ENCODE peak calls at places on chromosomes 16 and 17, in ten cellular contexts. D is GM12878, E is H54, Y is A549, K is Peyer's patch, W is uterus, C is lower leg skin, R is tibial nerve, B is gastrocnemius medialis, I is IMR-90. G is an unnamed sample.

GRCh38 chr17:2354311-2354710 is 17.0 kb downstream of the SGSM2 start:
- DNase-seq in C (no peak), I (no peak), B (no peak), W (no peak), D (no peak), R (no peak), Y (no peak), K (no peak), E (no peak), G (no peak)

GRCh38 chr16:74667215-74667765 is 613 bp upstream of the RFWD3 start:
- DNase-seq in W (peak; percentile 24), I (peak; percentile 3), K (peak; percentile 35), E (no peak), R (no peak), C (no peak), Y (peak; percentile 14), B (no peak), D (no peak), G (peak; percentile 39)

GRCh38 chr16:80176114-80176513 is 364.7 kb upstream of the DYNLRB2 start:
- DNase-seq in C (no peak), E (no peak), Y (peak; percentile 45), D (no peak), W (no peak), K (no peak), R (no peak), B (no peak), I (no peak), G (no peak)

GRCh38 chr16:30473231-30474061 is 904 bp downstream of the ITGAL start:
- DNase-seq in R (no peak), I (no peak), E (no peak), K (peak; percentile 59), B (no peak), W (no peak), Y (no peak), D (no peak), C (no peak), G (no peak)

GRCh38 chr16:1743376-1744337 is 27.7 kb downstream of the NME3 start:
- DNase-seq in I (no peak), B (no peak), E (no peak), W (no peak), R (no peak), C (peak; percentile 72), K (no peak), Y (no peak), D (no peak), G (no peak)

GRCh38 chr17:20092973-20093626 is 83.9 kb downstream of the SPECC1 start:
- DNase-seq in E (no peak), K (no peak), B (no peak), R (no peak), Y (no peak), I (no peak), W (no peak), C (no peak), D (no peak), G (no peak)

GRCh38 chr17:8015236-8015956 is 13.0 kb downstream of the GUCY2D start:
- DNase-seq in E (no peak), W (no peak), Y (no peak), R (no peak), I (no peak), K (no peak), C (peak; percentile 84), D (no peak), B (no peak), G (no peak)

GRCh38 chr16:87169509-87169985 is 147.6 kb downstream of the C16orf95 start:
- DNase-seq in B (no peak), Y (no peak), D (no peak), I (peak; percentile 35), E (no peak), K (no peak), W (no peak), R (no peak), C (no peak), G (no peak)

GRCh38 chr16:89221604-89222003 is 4.1 kb downstream of the ZNF778 start:
- DNase-seq in D (no peak), I (no peak), R (no peak), W (no peak), K (no peak), B (no peak), Y (no peak), E (no peak), C (no peak), G (no peak)

GRCh38 chr16:89217388-89218191 is at the start of gene ZNF778:
- DNase-seq in Y (peak; percentile 86), W (peak; percentile 79), B (peak; percentile 73), C (peak; percentile 96), D (peak; percentile 40), I (peak; percentile 77), R (peak; percentile 67), E (peak; percentile 92), K (peak; percentile 83), G (peak; percentile 91)

GRCh38 chr16:89216315-89217137 is 977 bp upstream of the ZNF778 start:
- DNase-seq in C (peak; percentile 95), E (peak; percentile 69), K (peak; percentile 89), D (peak; percentile 61), R (peak; percentile 69), B (peak; percentile 74), W (peak; percentile 76), Y (peak; percentile 81), I (peak; percentile 77), G (peak; percentile 84)

GRCh38 chr16:89217138-89217387 is 440 bp upstream of the ZNF778 start:
- DNase-seq in E (no peak), R (no peak), B (no peak), K (no peak), I (no peak), D (no peak), C (no peak), Y (no peak), W (no peak), G (no peak)

DNA sequence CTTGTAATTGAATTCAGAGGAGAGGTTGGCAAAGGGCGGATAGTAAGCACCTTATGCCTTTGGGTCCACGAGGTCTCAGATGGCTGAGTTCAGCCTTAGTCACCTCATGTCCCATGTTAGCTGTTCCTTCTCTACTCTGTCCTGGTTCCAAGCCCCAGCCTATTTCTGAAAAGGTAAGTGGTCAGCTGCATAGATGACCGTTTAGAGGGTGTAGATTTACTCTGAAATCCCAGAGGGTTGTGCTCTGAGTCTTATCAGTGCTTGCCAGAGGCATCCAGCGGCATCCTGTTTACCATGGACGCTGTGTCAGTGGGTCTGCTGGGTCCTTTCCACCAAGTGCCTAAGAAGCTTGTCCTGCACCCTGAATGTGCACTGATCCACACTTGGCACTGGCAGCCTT is 1.9 kb downstream of the ZNF778 start:
- DNase-seq in C (no peak), R (no peak), D (no peak), I (no peak), B (no peak), K (no peak), Y (no peak), E (no peak), W (no peak), G (no peak)
- TF ChIP-seq POLR2A in C (no peak), R (no peak), D (no peak), I (no peak), B (no peak), K (no peak), Y (no peak), E (no peak), W (no peak), G (no peak)

DNA sequence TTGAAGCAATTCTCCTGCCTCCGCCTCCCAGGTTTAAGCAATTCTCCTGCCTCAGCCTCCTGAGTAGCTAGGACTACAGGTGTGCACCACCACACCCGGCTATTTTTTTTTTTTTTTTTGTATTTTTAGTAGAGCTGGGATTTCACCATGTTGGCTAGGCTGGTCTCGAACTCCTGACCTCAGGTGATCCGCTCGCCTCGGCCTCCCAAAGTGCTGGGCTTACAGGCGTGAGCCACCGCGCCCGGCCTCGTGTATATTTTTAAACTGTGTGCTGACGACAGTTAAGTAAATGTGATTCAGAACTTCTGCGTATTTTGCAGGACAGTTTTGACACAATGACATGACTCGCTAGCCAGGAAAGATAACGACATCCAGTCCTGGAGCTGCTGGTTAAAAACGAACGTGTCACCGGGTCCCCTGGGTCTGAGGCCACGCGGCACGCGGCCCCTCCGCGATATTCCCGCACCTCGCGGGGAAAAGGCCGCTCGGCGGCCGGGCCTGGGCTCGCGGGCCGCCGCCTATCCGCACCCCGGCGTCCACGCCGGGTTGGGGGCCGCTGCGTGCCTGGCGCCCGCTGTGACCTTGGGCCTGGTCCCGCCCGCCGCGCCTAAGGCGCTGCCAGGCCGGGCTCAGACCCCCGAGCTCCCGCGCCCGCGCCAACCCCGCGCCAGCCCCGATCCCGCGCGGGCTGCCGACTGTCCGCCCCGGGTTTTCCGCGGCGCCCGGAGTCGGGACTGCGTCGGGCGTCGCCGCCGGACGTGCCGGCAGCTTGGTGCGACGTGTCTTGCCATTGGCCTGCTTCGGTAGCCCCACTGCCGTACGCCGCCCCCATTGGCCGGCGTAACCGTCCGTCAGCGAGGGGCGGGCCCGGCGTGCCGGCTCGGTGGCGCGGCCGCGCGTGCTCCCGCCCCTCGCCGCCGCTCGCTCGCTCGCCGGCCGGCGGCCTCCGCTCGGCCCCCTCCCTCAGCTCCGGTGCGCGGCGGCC is at the start of gene FOXK2:
- DNase-seq in E (peak; percentile 99), I (peak; percentile 95), B (peak; percentile 92), W (peak; percentile 94), Y (peak; percentile 97), R (peak; percentile 86), K (peak; percentile 86), C (peak; percentile 97), D (peak; percentile 75), G (peak; percentile 94)
- TF ChIP-seq POLR2A in E (peak; percentile 62), I (no peak), B (peak; percentile 95), W (peak; percentile 82), Y (peak; percentile 39), R (peak; percentile 90), K (peak; percentile 48), C (no peak), D (peak; percentile 55), G (peak; percentile 65)

GRCh38 chr17:5434984-5435383 is 4.0 kb downstream of the C1QBP start:
- DNase-seq in D (no peak), E (no peak), I (no peak), Y (no peak), W (no peak), R (no peak), K (no peak), B (no peak), C (no peak), G (no peak)

GRCh38 chr17:5443728-5444127 is 4.8 kb upstream of the C1QBP start:
- DNase-seq in R (no peak), D (no peak), C (no peak), Y (no peak), E (no peak), I (no peak), B (no peak), K (no peak), W (no peak), G (no peak)

GRCh38 chr17:5439446-5439764 is 450 bp upstream of the C1QBP start:
- DNase-seq in W (no peak), D (no peak), Y (no peak), R (no peak), B (no peak), K (no peak), I (no peak), E (no peak), C (no peak), G (no peak)

GRCh38 chr17:5437721-5438317 is 1.1 kb downstream of the C1QBP start:
- DNase-seq in W (no peak), K (no peak), I (peak; percentile 37), D (no peak), Y (no peak), E (no peak), B (no peak), C (no peak), R (no peak), G (no peak)

GRCh38 chr17:5438716-5439445 is at the start of gene C1QBP:
- DNase-seq in E (peak; percentile 89), K (peak; percentile 84), B (peak; percentile 70), R (peak; percentile 80), D (peak; percentile 71), W (peak; percentile 93), I (peak; percentile 89), C (peak; percentile 97), Y (peak; percentile 96), G (peak; percentile 92)
- TF ChIP-seq POLR2A in E (peak; percentile 74), K (no peak), B (peak; percentile 49), R (no peak), D (peak; percentile 95), W (peak; percentile 42), I (no peak), C (no peak), Y (peak; percentile 93), G (no peak)

DNA sequence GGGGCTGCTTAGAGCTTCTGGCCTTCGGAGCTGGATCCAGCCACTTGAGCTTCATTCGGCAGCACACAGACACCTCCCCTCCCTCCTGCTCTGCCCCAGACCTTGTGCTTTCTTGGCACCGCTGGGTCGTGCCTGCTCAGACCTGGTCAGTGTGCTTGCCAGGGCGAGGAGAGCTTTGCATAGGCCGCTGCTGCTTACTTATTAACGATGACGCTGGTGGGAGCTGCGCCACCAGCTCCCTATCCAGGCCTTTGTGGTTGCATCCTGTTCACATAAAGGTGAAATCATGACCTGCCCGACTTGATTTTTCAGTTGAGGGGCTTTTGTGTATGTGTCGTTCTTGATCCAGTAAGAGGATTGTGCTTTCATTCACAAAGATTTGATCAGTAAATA is 101.1 kb downstream of the MSI2 start:
- DNase-seq in I (no peak), W (no peak), D (no peak), B (peak; percentile 75), R (no peak), Y (no peak), K (peak; percentile 25), E (no peak), C (no peak), G (peak; percentile 80)
- TF ChIP-seq POLR2A in I (no peak), W (no peak), D (peak; percentile 68), B (no peak), R (no peak), Y (no peak), K (no peak), E (no peak), C (no peak), G (no peak)